ENCODE peak calls at places on chromosome 4, in nine cellular contexts. D, U, J, S, R, I, P, E and K are unnamed samples.

GRCh38 chr4:20017035-20017434 is 234.7 kb upstream of the SLIT2 start:
- DNase-seq in D (peak), U (no peak), J (no peak), S (no peak), R (no peak), I (no peak), P (no peak), E (no peak), K (no peak)

GRCh38 chr4:76283900-76284299 is 22.6 kb upstream of the STBD1 start:
- DNase-seq in D (no peak), U (no peak), J (no peak), S (no peak), R (no peak), I (no peak), P (no peak), E (no peak), K (no peak)

GRCh38 chr4:4606321-4606720 is 64.5 kb upstream of the STX18 start:
- DNase-seq in D (no peak), U (no peak), J (peak), S (no peak), R (no peak), I (no peak), P (no peak), E (no peak), K (no peak)

GRCh38 chr4:171484681-171485080 is 328.5 kb upstream of the GALNTL6 start:
- DNase-seq in D (no peak), U (no peak), J (no peak), S (no peak), R (no peak), I (no peak), P (no peak), E (no peak), K (no peak)

GRCh38 chr4:55411621-55412020 is 15.9 kb downstream of the TMEM165 start:
- DNase-seq in D (no peak), U (no peak), J (no peak), S (no peak), R (no peak), I (no peak), P (no peak), E (no peak), K (no peak)

GRCh38 chr4:40306203-40306602 is 28.9 kb upstream of the CHRNA9 start:
- DNase-seq in D (no peak), U (no peak), J (no peak), S (no peak), R (no peak), I (no peak), P (no peak), E (no peak), K (no peak)

GRCh38 chr4:113979157-113979972 is at the start of gene ARSJ:
- DNase-seq in D (peak), U (peak), J (peak), S (peak), R (peak), I (peak), P (no peak), E (peak), K (no peak)

GRCh38 chr4:57053508-57053907 is 56.7 kb downstream of the IGFBP7 start:
- DNase-seq in D (peak), U (no peak), J (no peak), S (no peak), R (no peak), I (no peak), P (no peak), E (no peak), K (no peak)

GRCh38 chr4:2250003-2250763 is 8.3 kb upstream of the HAUS3 start:
- DNase-seq in D (no peak), U (no peak), J (no peak), S (peak), R (no peak), I (no peak), P (no peak), E (no peak), K (no peak)

GRCh38 chr4:128512767-128513322 is 225.2 kb upstream of the PGRMC2 start:
- DNase-seq in D (no peak), U (no peak), J (no peak), S (no peak), R (no peak), I (no peak), P (no peak), E (no peak), K (no peak)

GRCh38 chr4:169634975-169635374 is 14.6 kb downstream of the CLCN3 start:
- DNase-seq in D (no peak), U (no peak), J (no peak), S (no peak), R (no peak), I (no peak), P (no peak), E (no peak), K (peak)

GRCh38 chr4:16642897-16643296 is 255.5 kb downstream of the LDB2 start:
- DNase-seq in D (no peak), U (no peak), J (peak), S (no peak), R (no peak), I (no peak), P (no peak), E (peak), K (no peak)

GRCh38 chr4:56134272-56134671 is 185.5 kb downstream of the CEP135 start:
- DNase-seq in D (peak), U (no peak), J (peak), S (no peak), R (no peak), I (no peak), P (no peak), E (no peak), K (no peak)

GRCh38 chr4:107951551-107951950 is 20.2 kb downstream of the CYP2U1 start:
- DNase-seq in D (peak), U (no peak), J (peak), S (no peak), R (no peak), I (no peak), P (no peak), E (no peak), K (no peak)